ENCODE peak calls at places on chromosome 21, in four cellular contexts. Q, J, T and W are unnamed samples.
A peak's percentile ranks its signal among the peaks of the same experiment; 100 is the strongest.

GRCh38 chr21:38610573-38611251 is 112.4 kb upstream of the ERG start:
- DNase-seq in Q (no peak), J (no peak), T (no peak), W (no peak)

GRCh38 chr21:43900690-43901089 is 35.7 kb downstream of the AGPAT3 start:
- DNase-seq in Q (no peak), J (no peak), T (no peak), W (no peak)

GRCh38 chr21:19507682-19508260 is 1104.2 kb upstream of the TMPRSS15 start:
- DNase-seq in Q (no peak), J (no peak), T (no peak), W (no peak)

GRCh38 chr21:43754948-43755781 is 20.9 kb downstream of the CSTB start:
- DNase-seq in Q (no peak), J (no peak), T (no peak), W (no peak)

GRCh38 chr21:38379171-38379570 is 119.1 kb downstream of the ERG start:
- DNase-seq in Q (peak; percentile 29), J (no peak), T (no peak), W (no peak)

GRCh38 chr21:38267991-38268858 is 11.4 kb downstream of the KCNJ15 start:
- DNase-seq in Q (peak; percentile 86), J (no peak), T (no peak), W (no peak)

GRCh38 chr21:33327326-33327725 is 2.6 kb downstream of the IFNAR1 start:
- DNase-seq in Q (no peak), J (no peak), T (no peak), W (no peak)

GRCh38 chr21:29335720-29336119 is 37.0 kb downstream of the BACH1 start:
- DNase-seq in Q (peak; percentile 40), J (no peak), T (no peak), W (no peak)

GRCh38 chr21:39316729-39317128 is 3.3 kb upstream of the BRWD1 start:
- DNase-seq in Q (peak; percentile 22), J (no peak), T (no peak), W (no peak)

DNA sequence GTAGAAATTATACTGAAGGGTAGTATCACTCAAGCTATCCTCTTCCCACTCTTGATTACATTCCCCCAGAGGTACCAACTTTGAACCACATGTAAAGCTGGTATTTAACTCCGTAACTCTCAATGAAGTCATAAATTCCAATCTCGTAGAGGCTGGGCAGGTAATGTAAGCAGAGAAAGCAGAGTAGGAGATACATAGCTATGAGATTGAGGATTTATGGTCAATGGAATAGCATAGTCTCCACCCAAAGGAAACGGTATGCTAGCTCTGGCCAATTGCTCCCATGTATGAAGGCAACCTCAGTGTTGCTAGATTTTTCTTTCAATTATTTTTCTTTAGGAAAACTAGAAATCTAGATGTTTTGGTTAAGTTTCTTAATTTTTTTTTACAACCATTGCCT is 163.1 kb upstream of the NRIP1 start:
- DNase-seq in Q (no peak), J (no peak), T (no peak), W (no peak)
- TF ChIP-seq CTCF in Q (no peak), J (no peak), T (no peak), W (no peak)

GRCh38 chr21:41956926-41957729 is 3.3 kb upstream of the C2CD2 start:
- DNase-seq in Q (peak; percentile 63), J (no peak), T (no peak), W (no peak)
- TF ChIP-seq CTCF in Q (peak; percentile 7), J (no peak), T (no peak), W (no peak)

GRCh38 chr21:26842300-26842699 is 2.9 kb downstream of the ADAMTS1 start:
- DNase-seq in Q (no peak), J (no peak), T (no peak), W (no peak)

GRCh38 chr21:26842976-26843911 is 2.0 kb downstream of the ADAMTS1 start:
- DNase-seq in Q (peak; percentile 96), J (peak; percentile 95), T (peak; percentile 87), W (peak; percentile 82)

GRCh38 chr21:26843912-26844257 is 1.3 kb downstream of the ADAMTS1 start:
- DNase-seq in Q (peak; percentile 54), J (peak; percentile 19), T (no peak), W (no peak)

GRCh38 chr21:26840206-26840605 is 5.0 kb downstream of the ADAMTS1 start:
- DNase-seq in Q (no peak), J (no peak), T (no peak), W (no peak)

GRCh38 chr21:26840912-26841311 is 4.3 kb downstream of the ADAMTS1 start:
- DNase-seq in Q (peak; percentile 95), J (peak; percentile 77), T (no peak), W (peak; percentile 17)
- TF ChIP-seq CTCF in Q (peak; percentile 30), J (peak; percentile 9), T (no peak), W (no peak)

GRCh38 chr21:34889287-34889536 is 159.9 kb downstream of the RUNX1 start:
- DNase-seq in Q (peak; percentile 81), J (peak; percentile 32), T (no peak), W (peak; percentile 26)

GRCh38 chr21:34889537-34890257 is 159.4 kb downstream of the RUNX1 start:
- DNase-seq in Q (peak; percentile 80), J (peak; percentile 74), T (no peak), W (peak; percentile 84)

GRCh38 chr21:34890724-34891609 is 158.1 kb downstream of the RUNX1 start:
- DNase-seq in Q (peak; percentile 44), J (peak; percentile 21), T (no peak), W (peak; percentile 26)

GRCh38 chr21:34891610-34891943 is 157.5 kb downstream of the RUNX1 start:
- DNase-seq in Q (no peak), J (no peak), T (no peak), W (no peak)

DNA sequence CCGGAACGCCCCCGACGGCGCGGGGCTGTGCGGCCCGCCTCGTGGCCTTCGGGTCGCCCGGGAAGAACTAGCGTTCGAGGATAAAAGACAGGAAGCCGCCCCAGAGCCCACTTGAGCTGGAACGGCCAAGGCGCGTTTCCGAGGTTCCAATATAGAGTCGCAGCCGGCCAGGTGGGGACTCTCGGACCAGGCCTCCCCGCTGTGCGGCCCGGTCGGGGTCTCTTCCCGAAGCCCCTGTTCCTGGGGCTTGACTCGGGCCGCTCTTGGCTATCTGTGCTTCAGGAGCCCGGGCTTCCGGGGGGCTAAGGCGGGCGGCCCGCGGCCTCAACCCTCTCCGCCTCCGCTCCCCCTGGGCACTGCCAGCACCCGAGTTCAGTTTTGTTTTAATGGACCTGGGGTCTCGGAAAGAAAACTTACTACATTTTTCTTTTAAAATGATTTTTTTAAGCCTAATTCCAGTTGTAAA is 158.8 kb downstream of the RUNX1 start:
- DNase-seq in Q (no peak), J (no peak), T (no peak), W (no peak)
- TF ChIP-seq CTCF in Q (no peak), J (no peak), T (no peak), W (no peak)

GRCh38 chr21:44972301-44972814 is 32.5 kb downstream of the SLX9 start:
- DNase-seq in Q (no peak), J (no peak), T (no peak), W (no peak)
- TF ChIP-seq CTCF in Q (no peak), J (no peak), T (no peak), W (no peak)

DNA sequence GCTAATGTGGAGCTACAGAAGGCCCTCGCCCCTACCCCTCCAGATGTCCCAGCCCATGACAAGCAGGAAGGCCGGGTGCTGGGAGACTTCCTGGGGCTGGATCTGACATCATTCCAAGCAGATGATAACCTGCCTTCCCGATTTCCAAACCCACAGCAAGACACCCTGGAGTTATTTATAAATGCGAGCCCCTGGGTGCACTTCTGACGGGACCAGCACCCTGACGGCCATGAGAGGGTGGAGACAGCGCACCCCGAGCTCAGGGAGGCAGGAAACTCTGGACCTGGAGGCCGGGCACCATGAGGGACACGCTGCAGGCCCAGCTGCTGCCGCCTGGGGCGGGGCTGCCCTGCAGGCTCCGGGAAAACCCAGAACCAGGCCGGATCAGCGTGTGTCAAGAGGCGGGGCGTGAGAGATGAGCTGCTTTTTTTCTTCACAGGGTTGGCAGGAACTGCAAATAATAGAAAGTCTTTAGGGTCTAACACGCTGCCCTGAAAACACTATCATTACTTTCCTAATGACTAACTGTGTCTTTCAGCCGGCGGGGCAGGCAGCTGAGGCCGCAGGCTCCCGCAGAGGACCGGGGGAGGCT is 2.5 kb upstream of the PCBP3 start:
- DNase-seq in Q (peak; percentile 19), J (peak; percentile 35), T (no peak), W (no peak)
- TF ChIP-seq CTCF in Q (no peak), J (no peak), T (peak; percentile 12), W (no peak)